ENCODE peak calls at places on chromosomes 16 and 17, in eight cellular contexts. N is A549, Y is IMR-90, A is lower leg skin, J is adrenal gland, E is Peyer's patch, H is GM12891, P is GM12892. M is an unnamed sample.

GRCh38 chr17:13362341-13363122 is 239.2 kb downstream of the HS3ST3A1 start:
- DNase-seq in E (no peak), J (no peak), H (no peak), P (no peak), N (no peak), A (no peak), Y (peak; percentile 91), M (no peak)

GRCh38 chr16:66979011-66979717 is 9.2 kb upstream of the CES4A start:
- DNase-seq in J (peak; percentile 47), E (no peak), H (no peak), N (no peak), A (peak; percentile 89), P (no peak), Y (no peak), M (no peak)

GRCh38 chr16:82368041-82368440 is 198.0 kb upstream of the MPHOSPH6 start:
- DNase-seq in A (no peak), E (no peak), N (peak; percentile 32), P (peak; percentile 19), H (peak; percentile 16), J (peak; percentile 16), Y (peak; percentile 32), M (no peak)

GRCh38 chr16:46743232-46743719 is 4.9 kb downstream of the MYLK3 start:
- DNase-seq in P (no peak), H (peak; percentile 61), N (no peak), Y (peak; percentile 28), E (peak; percentile 50), J (peak; percentile 23), A (peak; percentile 70), M (peak; percentile 22)

GRCh38 chr16:89981414-89981813 is 32.9 kb downstream of the DEF8 start:
- DNase-seq in A (no peak), N (no peak), E (peak; percentile 22), H (no peak), P (no peak), J (no peak), Y (no peak), M (no peak)

GRCh38 chr17:64270885-64271284 is 7.8 kb upstream of the TEX2 start:
- DNase-seq in A (no peak), Y (no peak), N (no peak), P (no peak), J (no peak), E (no peak), H (no peak), M (no peak)

GRCh38 chr16:68539704-68540370 is 746 bp downstream of the ZFP90 start:
- DNase-seq in J (no peak), A (no peak), N (peak; percentile 16), E (no peak), Y (no peak), H (no peak), P (no peak), M (no peak)

GRCh38 chr16:30740364-30741251 is 7.6 kb upstream of the PHKG2 start:
- DNase-seq in Y (peak; percentile 55), H (no peak), J (peak; percentile 91), P (no peak), N (peak; percentile 85), A (peak; percentile 97), E (no peak), M (peak; percentile 88)

GRCh38 chr17:30290696-30291570 is 811 bp downstream of the BLMH start:
- DNase-seq in E (peak; percentile 55), A (peak; percentile 85), P (peak; percentile 30), J (peak; percentile 26), H (peak; percentile 27), Y (peak; percentile 21), N (peak; percentile 60), M (peak; percentile 69)

GRCh38 chr16:67389911-67390815 is 3.1 kb downstream of the TPPP3 start:
- DNase-seq in N (no peak), Y (no peak), P (no peak), H (no peak), J (peak; percentile 36), A (peak; percentile 77), E (no peak), M (no peak)

GRCh38 chr17:42679492-42680330 is 1.9 kb downstream of the CCR10 start:
- DNase-seq in Y (peak; percentile 75), N (peak; percentile 92), H (no peak), A (peak; percentile 95), P (peak; percentile 66), J (peak; percentile 80), E (peak; percentile 72), M (peak; percentile 95)

GRCh38 chr17:50689251-50689650 is 18.5 kb downstream of the ANKRD40 start:
- DNase-seq in H (no peak), Y (peak; percentile 66), J (peak; percentile 84), A (no peak), P (no peak), E (no peak), N (peak; percentile 76), M (no peak)

GRCh38 chr16:65071371-65072311 is 50.2 kb downstream of the CDH11 start:
- DNase-seq in P (no peak), A (peak; percentile 87), Y (peak; percentile 64), H (no peak), E (no peak), J (peak; percentile 13), N (no peak), M (no peak)

GRCh38 chr17:33603794-33604193 is 310.7 kb upstream of the ASIC2 start:
- DNase-seq in H (no peak), A (no peak), E (no peak), P (no peak), J (no peak), Y (no peak), N (no peak), M (no peak)

GRCh38 chr16:31333686-31334649 is 21.0 kb upstream of the ITGAX start:
- DNase-seq in H (no peak), E (peak; percentile 47), P (no peak), Y (peak; percentile 13), A (no peak), N (peak; percentile 73), J (no peak), M (peak; percentile 40)

GRCh38 chr17:78494961-78495330 is 82.2 kb downstream of the DNAH17 start:
- DNase-seq in J (no peak), A (no peak), Y (no peak), E (no peak), H (no peak), P (no peak), N (no peak), M (no peak)

GRCh38 chr16:88558457-88559442 is 11.5 kb upstream of the ZC3H18 start:
- DNase-seq in J (peak; percentile 83), E (no peak), Y (peak; percentile 43), H (no peak), N (peak; percentile 83), P (no peak), A (peak; percentile 87), M (peak; percentile 72)

GRCh38 chr17:73760186-73760758 is 116.0 kb upstream of the SDK2 start:
- DNase-seq in N (no peak), J (no peak), Y (no peak), P (no peak), H (no peak), A (no peak), E (no peak), M (no peak)

DNA sequence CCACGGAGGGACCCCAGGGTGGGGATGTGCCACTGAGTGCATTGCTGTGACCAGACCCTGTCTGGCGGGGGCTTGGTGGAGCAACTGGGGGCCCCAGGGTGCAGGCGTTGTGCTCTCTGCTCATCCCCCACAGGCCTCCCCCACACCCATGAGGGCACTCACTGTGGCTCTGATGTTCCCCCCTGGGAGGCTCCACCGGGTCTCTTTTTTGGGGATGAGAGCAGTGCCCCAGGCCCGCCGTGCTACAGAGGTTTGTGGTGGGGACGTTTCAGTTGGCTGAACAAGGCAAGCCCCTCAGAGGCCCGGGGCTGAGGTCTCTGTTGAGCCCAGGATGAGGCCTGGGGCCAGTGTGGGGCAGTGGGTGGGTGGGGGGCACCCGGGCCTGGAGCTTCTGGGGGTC is 2.5 kb downstream of the CCDC78 start:
- DNase-seq in J (no peak), H (no peak), E (no peak), Y (no peak), P (no peak), A (no peak), N (no peak), M (no peak)
- TF ChIP-seq POLR2A in J (no peak), H (no peak), E (no peak), Y (no peak), P (no peak), A (no peak), N (no peak), M (no peak)

GRCh38 chr16:75286996-75287395 is 35.6 kb upstream of the BCAR1 start:
- DNase-seq in H (no peak), P (no peak), J (no peak), N (no peak), E (no peak), Y (no peak), A (no peak), M (no peak)
- TF ChIP-seq POLR2A in H (no peak), P (no peak), J (no peak), N (no peak), E (no peak), Y (no peak), A (no peak), M (no peak)

DNA sequence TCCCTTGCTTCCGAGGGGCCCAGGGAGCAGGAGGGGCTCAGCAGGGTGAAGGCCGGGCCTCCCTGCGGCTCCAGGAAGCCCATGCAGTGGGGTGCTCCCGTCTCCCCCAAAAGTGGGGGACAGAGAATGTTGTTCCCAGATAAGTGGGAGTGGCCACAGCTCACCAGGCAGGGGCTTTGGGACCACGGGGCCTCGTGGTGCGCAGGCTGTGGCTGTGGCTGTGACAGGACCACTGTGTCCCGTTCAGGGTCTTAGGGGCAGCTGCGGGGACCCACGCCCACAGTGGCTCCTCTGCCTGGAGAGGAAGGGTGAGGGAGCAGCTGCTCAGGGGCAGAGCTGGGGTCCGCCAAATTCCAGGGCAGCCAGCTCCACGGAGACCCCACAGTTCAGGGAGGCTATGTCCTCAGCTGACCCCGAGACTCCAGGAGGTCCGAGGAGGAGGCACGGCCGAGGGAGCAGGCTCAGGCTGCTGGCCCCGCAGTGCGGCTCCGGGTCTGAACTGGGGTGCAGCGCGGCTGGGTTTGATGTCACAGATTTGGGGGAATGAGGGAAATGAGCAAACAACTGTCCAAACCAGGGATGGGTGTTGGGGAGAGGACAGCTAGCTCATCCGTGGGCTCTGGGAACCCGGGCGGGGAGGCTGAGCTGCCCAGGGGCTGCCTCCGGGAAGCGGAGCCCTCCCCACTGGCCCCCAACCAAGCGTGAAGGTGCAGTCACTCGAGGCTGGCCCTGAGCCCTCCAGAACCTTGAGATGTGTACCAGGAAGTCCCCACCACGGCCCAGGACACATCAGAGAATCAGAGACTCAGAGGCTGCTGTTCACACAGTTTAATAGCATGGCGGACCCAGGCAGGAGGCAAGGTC is 23.4 kb downstream of the TPSD1 start:
- DNase-seq in N (no peak), P (no peak), J (no peak), H (no peak), Y (no peak), E (no peak), A (no peak), M (no peak)
- TF ChIP-seq POLR2A in N (no peak), P (no peak), J (no peak), H (no peak), Y (no peak), E (no peak), A (no peak), M (no peak)

GRCh38 chr16:11328172-11329079 is 16.8 kb upstream of the RMI2 start:
- DNase-seq in Y (peak; percentile 97), N (peak; percentile 71), P (peak; percentile 78), J (peak; percentile 66), H (peak; percentile 74), A (no peak), E (peak; percentile 84), M (no peak)
- TF ChIP-seq POLR2A in Y (no peak), N (no peak), P (peak; percentile 65), J (no peak), H (peak; percentile 44), A (no peak), E (no peak), M (no peak)

M was measured in erythroblast.